ENCODE peak calls at places on chromosomes 7 and 10, in seven cellular contexts. N is Peyer's patch, O is H1, B is heart left ventricle, L is HCT116, M is tibial nerve, D is esophagus muscularis mucosa. X is an unnamed sample.

GRCh38 chr7:55133630-55134392 is 115.0 kb downstream of the EGFR start:
- DNase-seq in O (no peak), M (no peak), B (peak; percentile 79), N (no peak), L (peak; percentile 65), D (no peak), X (no peak)

GRCh38 chr7:148979827-148980226 is 48.5 kb downstream of the PDIA4 start:
- DNase-seq in N (no peak), O (no peak), B (no peak), D (no peak), M (no peak), L (no peak), X (no peak)

GRCh38 chr10:15802375-15802949 is 57.8 kb downstream of the MINDY3 start:
- DNase-seq in D (no peak), O (no peak), M (no peak), N (no peak), L (no peak), B (no peak), X (no peak)

GRCh38 chr10:103491729-103492364 is 1.7 kb upstream of the NEURL1 start:
- DNase-seq in B (no peak), M (no peak), D (no peak), L (peak; percentile 44), N (no peak), O (no peak), X (no peak)

GRCh38 chr7:75054744-75055527 is 18.7 kb downstream of the RCC1L start:
- DNase-seq in B (peak; percentile 79), O (no peak), N (no peak), M (no peak), L (no peak), D (no peak), X (peak; percentile 80)

GRCh38 chr7:47441796-47442744 is 139.8 kb downstream of the TNS3 start:
- DNase-seq in B (no peak), D (no peak), O (no peak), M (no peak), L (no peak), N (no peak), X (no peak)

GRCh38 chr10:16777473-16778370 is 39.5 kb downstream of the RSU1 start:
- DNase-seq in N (no peak), D (no peak), M (no peak), O (no peak), L (peak; percentile 19), B (no peak), X (no peak)

GRCh38 chr10:69407621-69408301 is 9.0 kb downstream of the TACR2 start:
- DNase-seq in B (peak; percentile 65), N (peak; percentile 67), M (no peak), L (no peak), O (peak; percentile 65), D (no peak), X (no peak)

GRCh38 chr10:110363572-110364411 is 59.1 kb upstream of the SMNDC1 start:
- DNase-seq in N (peak; percentile 70), M (no peak), L (no peak), D (no peak), B (no peak), O (no peak), X (no peak)

GRCh38 chr7:42227523-42227922 is 9.5 kb downstream of the GLI3 start:
- DNase-seq in B (no peak), M (no peak), D (no peak), N (no peak), L (no peak), O (no peak), X (no peak)

GRCh38 chr10:63713191-63714144 is 192.3 kb downstream of the REEP3 start:
- DNase-seq in O (peak; percentile 79), M (peak; percentile 60), D (no peak), L (no peak), N (peak; percentile 61), B (peak; percentile 90), X (peak; percentile 83)

GRCh38 chr7:77461246-77461645 is 45.1 kb upstream of the GSAP start:
- DNase-seq in L (no peak), M (no peak), B (no peak), D (no peak), N (no peak), O (no peak), X (no peak)

GRCh38 chr10:53808677-53809076 is 992.4 kb downstream of the PCDH15 start:
- DNase-seq in O (no peak), D (no peak), B (no peak), M (no peak), N (no peak), L (no peak), X (no peak)

GRCh38 chr7:90709501-90710465 is 113.7 kb downstream of the CDK14 start:
- DNase-seq in N (peak; percentile 51), M (peak; percentile 32), D (no peak), O (no peak), B (no peak), L (no peak), X (peak; percentile 54)

GRCh38 chr10:112807013-112807412 is 143.0 kb upstream of the TCF7L2 start:
- DNase-seq in M (no peak), L (no peak), D (no peak), B (no peak), N (no peak), O (peak; percentile 23), X (no peak)

GRCh38 chr10:14543048-14543903 is 212.6 kb upstream of the FRMD4A start:
- DNase-seq in D (no peak), N (peak; percentile 74), M (peak; percentile 33), O (no peak), L (no peak), B (peak; percentile 70), X (peak; percentile 18)

GRCh38 chr7:29480456-29480855 is 83.2 kb upstream of the PRR15 start:
- DNase-seq in B (no peak), N (no peak), L (no peak), M (no peak), D (peak; percentile 89), O (no peak), X (peak; percentile 70)

GRCh38 chr7:69211739-69212138 is 386.5 kb upstream of the AUTS2 start:
- DNase-seq in O (peak; percentile 54), M (no peak), D (no peak), N (no peak), L (no peak), B (no peak), X (no peak)

GRCh38 chr10:89158446-89158845 is 48.7 kb downstream of the CH25H start:
- DNase-seq in M (no peak), D (no peak), N (no peak), B (no peak), O (no peak), L (no peak), X (no peak)

GRCh38 chr10:89159761-89160160 is 47.4 kb downstream of the CH25H start:
- DNase-seq in N (no peak), D (no peak), O (no peak), B (no peak), M (no peak), L (no peak), X (no peak)

GRCh38 chr10:89153086-89153485 is 54.0 kb downstream of the CH25H start:
- DNase-seq in N (no peak), O (no peak), M (no peak), B (no peak), D (no peak), L (no peak), X (no peak)

GRCh38 chr10:89153971-89154370 is 53.1 kb downstream of the CH25H start:
- DNase-seq in N (no peak), D (no peak), B (no peak), O (no peak), L (no peak), M (no peak), X (no peak)

GRCh38 chr10:89156161-89156560 is 51.0 kb downstream of the CH25H start:
- DNase-seq in B (no peak), N (no peak), O (no peak), M (no peak), L (no peak), D (no peak), X (no peak)
- H3K4me1 ChIP-seq in B (no peaks in the 10 kb centered on the region), N (no peaks in the 10 kb centered on the region), O (no peaks in the 10 kb centered on the region), M (no peaks in the 10 kb centered on the region), L (no peaks in the 10 kb centered on the region), D (no peaks in the 10 kb centered on the region), X (no peaks in the 10 kb centered on the region)

GRCh38 chr7:111517441-111518037 is 44.8 kb downstream of the IMMP2L start:
- DNase-seq in B (no peak), L (no peak), O (no peak), D (no peak), M (no peak), N (no peak), X (no peak)
- H3K27me3 ChIP-seq in B (no peaks in the 10 kb centered on the region), L (no peaks in the 10 kb centered on the region), O (no peaks in the 10 kb centered on the region), D (no peaks in the 10 kb centered on the region), M (no peaks in the 10 kb centered on the region), N (no peaks in the 10 kb centered on the region), X (no peaks in the 10 kb centered on the region)

GRCh38 chr10:77177161-77177560 is 460.4 kb downstream of the KCNMA1 start:
- DNase-seq in N (no peak), M (no peak), B (no peak), L (no peak), O (no peak), D (no peak), X (no peak)

GRCh38 chr10:77176224-77176623 is 461.4 kb downstream of the KCNMA1 start:
- DNase-seq in O (no peak), D (no peak), B (no peak), M (no peak), L (no peak), N (no peak), X (no peak)

GRCh38 chr10:77177589-77177988 is 460.0 kb downstream of the KCNMA1 start:
- DNase-seq in L (no peak), O (no peak), B (no peak), M (no peak), D (no peak), N (no peak), X (no peak)

GRCh38 chr10:77175631-77176222 is 461.9 kb downstream of the KCNMA1 start:
- DNase-seq in N (no peak), D (no peak), L (no peak), O (no peak), M (no peak), B (no peak), X (no peak)

DNA sequence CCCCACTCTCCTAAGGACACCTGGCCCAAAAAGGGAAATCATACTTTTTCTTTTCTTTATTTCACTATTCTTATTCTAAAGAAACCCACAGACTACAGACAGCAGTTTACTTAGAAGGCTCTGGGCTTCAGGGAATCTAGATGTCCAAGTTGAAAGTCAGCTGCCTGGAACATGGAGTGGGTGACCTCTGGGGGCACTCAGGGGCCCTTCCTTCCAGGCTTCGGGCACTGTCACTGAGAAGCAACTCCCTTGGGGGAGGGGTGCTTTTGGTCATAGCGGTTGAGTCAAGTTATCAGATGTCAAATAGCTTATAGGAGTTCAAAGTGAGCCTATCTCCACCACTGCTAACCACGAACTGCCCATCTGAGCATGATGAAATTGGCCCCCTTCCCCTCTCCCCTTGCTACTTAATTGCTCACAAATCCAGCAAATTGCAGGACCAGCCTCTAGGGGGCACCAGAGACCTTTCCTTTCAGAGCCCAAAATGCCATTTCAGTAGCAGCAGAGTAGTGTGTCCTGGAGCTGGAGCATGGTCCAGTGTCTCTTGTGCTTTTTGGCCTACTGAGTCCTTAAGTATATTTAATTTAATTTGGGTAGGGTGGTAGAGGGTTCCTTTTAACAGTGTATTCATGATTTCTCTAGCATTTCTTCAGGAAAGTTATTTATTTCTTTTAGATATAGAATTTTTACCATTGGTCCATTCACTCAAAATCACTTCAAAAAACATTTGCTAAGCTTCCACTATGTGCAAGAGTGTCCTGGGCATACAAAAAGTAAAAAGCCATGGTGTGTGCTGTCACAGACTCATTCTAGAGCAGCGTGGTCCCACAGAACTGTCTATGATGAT is 463.8 kb downstream of the KCNMA1 start:
- DNase-seq in L (peak; percentile 66), N (peak; percentile 87), M (peak; percentile 83), O (peak; percentile 91), B (peak; percentile 60), D (no peak), X (peak; percentile 77)
- TF ChIP-seq POLR2A in L (no peak), N (no peak), M (no peak), O (no peak), B (no peak), D (no peak), X (no peak)

GRCh38 chr10:132924046-132924952 is 18.1 kb downstream of the CFAP46 start:
- DNase-seq in B (peak; percentile 51), L (no peak), M (no peak), D (no peak), N (no peak), O (no peak), X (no peak)
- H3K4me1 ChIP-seq in B (no peaks in the 10 kb centered on the region), L (no peaks in the 10 kb centered on the region), M (no peaks in the 10 kb centered on the region), D (no peaks in the 10 kb centered on the region), N (no peaks in the 10 kb centered on the region), O (no peaks in the 10 kb centered on the region), X (no peaks in the 10 kb centered on the region)

X was measured in thyroid gland.